ENCODE peak calls at places on chromosomes 16 and 17, in eight cellular contexts. S is right atrium auricular region; I is neuronal stem cell; G is AG04450; O is CD4-positive, alpha-beta memory T cell; H is tibial artery; R is body of pancreas; E is left ventricle myocardium inferior. V is an unnamed sample.

GRCh38 chr17:40345161-40346034 is 19.1 kb downstream of the GJD3 start:
- DNase-seq in S (peak; percentile 76), I (peak; percentile 72), G (no peak), O (peak; percentile 29), H (peak; percentile 60), R (peak; percentile 86), E (peak; percentile 84), V (no peak)

GRCh38 chr17:11582217-11582616 is 16.1 kb upstream of the DNAH9 start:
- DNase-seq in S (no peak), I (no peak), G (no peak), O (no peak), H (no peak), R (no peak), E (no peak), V (no peak)

GRCh38 chr17:42548070-42548837 is 4.5 kb upstream of the HSD17B1 start:
- DNase-seq in S (no peak), I (peak; percentile 71), G (no peak), O (peak; percentile 74), H (no peak), R (peak; percentile 90), E (peak; percentile 57), V (no peak)

GRCh38 chr16:67926181-67926742 is 5.4 kb downstream of the CTRL start:
- DNase-seq in S (no peak), I (no peak), G (no peak), O (no peak), H (peak; percentile 69), R (peak; percentile 91), E (no peak), V (no peak)

GRCh38 chr16:66287916-66288315 is 78.6 kb upstream of the CDH5 start:
- DNase-seq in S (peak; percentile 44), I (no peak), G (no peak), O (no peak), H (no peak), R (no peak), E (no peak), V (no peak)

GRCh38 chr16:56294014-56294413 is 102.7 kb downstream of the GNAO1 start:
- DNase-seq in S (no peak), I (no peak), G (no peak), O (no peak), H (no peak), R (no peak), E (no peak), V (no peak)

GRCh38 chr17:17837966-17838962 is 1.5 kb upstream of the SREBF1 start:
- DNase-seq in S (peak; percentile 72), I (no peak), G (no peak), O (no peak), H (peak; percentile 73), R (no peak), E (peak; percentile 74), V (no peak)

GRCh38 chr17:59046192-59046591 is 60.5 kb downstream of the TRIM37 start:
- DNase-seq in S (no peak), I (no peak), G (peak; percentile 33), O (no peak), H (no peak), R (no peak), E (no peak), V (no peak)

GRCh38 chr16:85549766-85550421 is 63.2 kb upstream of the GSE1 start:
- DNase-seq in S (no peak), I (no peak), G (no peak), O (no peak), H (no peak), R (no peak), E (no peak), V (no peak)

GRCh38 chr17:6592193-6592592 is 35.8 kb upstream of the PITPNM3 start:
- DNase-seq in S (no peak), I (no peak), G (no peak), O (no peak), H (no peak), R (no peak), E (no peak), V (no peak)

GRCh38 chr16:87926246-87927194 is 9.8 kb downstream of the CA5A start:
- DNase-seq in S (no peak), I (no peak), G (no peak), O (no peak), H (no peak), R (no peak), E (no peak), V (no peak)

GRCh38 chr17:65139045-65139764 is 2.0 kb downstream of the RGS9 start:
- DNase-seq in S (no peak), I (no peak), G (no peak), O (no peak), H (no peak), R (no peak), E (no peak), V (no peak)
- H3K4me3 ChIP-seq in S (no peak overlapping the region), I (no peak overlapping the region), G (no peak overlapping the region), O (no peak overlapping the region), H (no peak overlapping the region), R (no peak overlapping the region), E (no peak overlapping the region), V (no peak overlapping the region)

GRCh38 chr17:48529191-48529979 is 1.4 kb downstream of the HOXB1 start:
- DNase-seq in S (no peak), I (no peak), G (no peak), O (no peak), H (no peak), R (no peak), E (no peak), V (no peak)

GRCh38 chr17:48532261-48532660 is 1.4 kb upstream of the HOXB1 start:
- DNase-seq in S (no peak), I (no peak), G (no peak), O (no peak), H (no peak), R (no peak), E (no peak), V (no peak)

GRCh38 chr17:48528153-48528912 is 2.5 kb downstream of the HOXB1 start:
- DNase-seq in S (no peak), I (no peak), G (no peak), O (no peak), H (no peak), R (no peak), E (no peak), V (no peak)

GRCh38 chr17:48530887-48531272 is at the start of gene HOXB1:
- DNase-seq in S (no peak), I (no peak), G (no peak), O (no peak), H (no peak), R (no peak), E (no peak), V (no peak)

GRCh38 chr17:48530208-48530886 is 464 bp downstream of the HOXB1 start:
- DNase-seq in S (no peak), I (no peak), G (no peak), O (no peak), H (no peak), R (no peak), E (no peak), V (no peak)
- H3K4me3 ChIP-seq in S (no peak overlapping the region), I (no peak overlapping the region), G (no peak overlapping the region), O (no peak overlapping the region), H (no peak overlapping the region), R (no peak overlapping the region), E (no peak overlapping the region), V (no peak overlapping the region)

DNA sequence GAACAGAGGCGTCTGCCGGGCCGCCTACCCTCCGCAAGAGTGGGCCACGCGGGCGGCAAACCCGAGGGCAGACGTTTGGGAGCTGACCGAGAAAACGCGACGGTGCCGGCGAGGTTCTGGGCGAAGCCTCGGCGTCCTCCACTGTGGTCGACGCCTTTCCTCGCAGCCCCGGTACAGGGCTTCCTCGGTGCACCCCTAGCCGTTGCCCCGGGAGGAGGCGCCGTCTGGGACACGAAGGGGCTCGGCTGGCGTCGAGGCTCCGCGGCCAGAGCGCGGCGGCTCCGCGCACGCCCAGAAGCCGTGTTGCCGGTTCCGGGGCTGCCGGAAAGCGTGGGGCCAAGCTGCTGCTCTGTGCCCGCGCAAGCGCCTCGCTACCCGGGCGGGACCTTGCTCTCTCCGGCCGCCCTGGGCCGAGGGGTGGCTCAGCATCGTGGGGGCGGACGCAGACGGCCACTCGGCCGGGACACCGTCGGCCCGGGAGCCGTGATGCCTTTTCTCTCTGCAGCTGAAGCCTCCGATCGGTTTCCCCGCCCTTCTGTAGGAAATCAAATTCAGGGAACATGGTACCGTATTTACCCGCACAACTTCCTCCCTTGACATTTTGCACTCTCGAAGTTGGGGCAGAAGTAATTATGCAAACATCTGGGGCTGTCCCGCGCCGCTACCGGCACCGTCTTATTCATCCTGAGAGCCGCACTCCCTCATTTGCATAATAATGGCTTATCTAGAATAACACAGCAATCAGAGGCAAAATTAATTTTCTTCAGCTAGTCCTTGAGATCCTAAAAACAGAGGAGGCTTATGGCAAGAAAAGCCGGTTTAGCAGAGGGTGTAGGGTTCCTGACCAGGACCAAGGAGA is 7.3 kb upstream of the CBX8 start:
- DNase-seq in S (no peak), I (no peak), G (no peak), O (no peak), H (no peak), R (no peak), E (no peak), V (no peak)
- H3K4me3 ChIP-seq in S (no peak overlapping the region), I (peak overlapping the region; percentile 38), G (peak overlapping the region; percentile 31), O (no peak overlapping the region), H (no peak overlapping the region), R (no peak overlapping the region), E (peak overlapping the region; percentile 31), V (peak overlapping the region; percentile 23)

GRCh38 chr16:1089439-1089821 is 6.6 kb downstream of the C1QTNF8 start:
- DNase-seq in S (no peak), I (no peak), G (no peak), O (no peak), H (peak; percentile 49), R (peak; percentile 43), E (peak; percentile 59), V (no peak)
- H3K4me3 ChIP-seq in S (peak overlapping the region; percentile 35), I (no peak overlapping the region), G (no peak overlapping the region), O (no peak overlapping the region), H (peak overlapping the region; percentile 48), R (no peak overlapping the region), E (peak overlapping the region; percentile 64), V (no peak overlapping the region)

GRCh38 chr17:81390029-81390428 is 5.2 kb upstream of the BAHCC1 start:
- DNase-seq in S (no peak), I (no peak), G (no peak), O (no peak), H (no peak), R (no peak), E (no peak), V (no peak)
- H3K4me3 ChIP-seq in S (no peak overlapping the region), I (no peak overlapping the region), G (no peak overlapping the region), O (no peak overlapping the region), H (no peak overlapping the region), R (no peak overlapping the region), E (no peak overlapping the region), V (no peak overlapping the region)

DNA sequence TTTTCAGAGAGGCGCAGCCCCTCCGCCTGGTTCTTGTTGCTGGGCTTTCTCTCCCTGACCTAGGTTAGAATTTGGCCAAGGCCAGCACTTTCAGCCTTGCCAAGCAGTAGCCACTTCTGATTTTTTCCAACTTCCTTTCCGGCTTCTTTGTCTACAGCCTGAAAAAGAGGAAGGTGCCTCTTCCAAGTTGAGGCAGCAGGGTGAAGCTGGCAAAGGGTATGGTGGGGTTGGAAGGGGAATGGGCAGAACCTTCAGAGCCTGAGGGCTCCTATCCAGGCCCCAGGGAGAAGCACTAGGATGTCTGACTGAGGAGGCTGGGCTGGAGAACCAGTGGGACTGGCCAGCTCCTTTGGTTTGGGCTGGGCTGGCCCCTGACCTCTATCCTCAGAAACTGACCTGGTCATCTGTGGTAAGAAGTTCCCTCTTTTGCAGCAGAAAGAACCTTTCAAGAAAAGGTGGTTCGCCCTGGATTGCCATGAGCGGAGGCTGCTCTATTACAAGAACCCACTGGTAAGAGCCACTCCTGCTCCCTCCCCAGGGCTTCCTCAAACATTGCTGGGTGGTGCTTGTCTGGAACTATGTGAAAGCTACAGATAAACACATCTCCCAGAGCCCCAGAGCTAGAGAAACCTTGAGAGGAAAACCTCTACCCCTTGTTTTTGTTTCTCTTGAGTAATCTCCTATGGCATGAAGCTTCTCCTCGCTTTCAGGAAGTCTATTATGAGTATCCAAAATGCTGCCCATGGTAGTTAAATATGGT is 16.6 kb upstream of the RNF135 start:
- DNase-seq in S (no peak), I (no peak), G (no peak), O (no peak), H (no peak), R (no peak), E (no peak), V (no peak)
- H3K4me3 ChIP-seq in S (peak overlapping the region; percentile 1), I (no peak overlapping the region), G (no peak overlapping the region), O (no peak overlapping the region), H (no peak overlapping the region), R (no peak overlapping the region), E (peak overlapping the region; percentile 26), V (no peak overlapping the region)